ENCODE peak calls at places on chromosomes 1 and 21, in five cellular contexts. Q, U, A, V and P are unnamed samples.

GRCh38 chr1:244326757-244327156 is 125.0 kb downstream of the ADSS2 start:
- DNase-seq in U (no peak), V (no peak), Q (no peak), A (no peak), P (no peak)

GRCh38 chr1:243968413-243968812 is 82.7 kb upstream of the ZBTB18 start:
- DNase-seq in V (no peak), U (no peak), Q (no peak), A (no peak), P (no peak)

GRCh38 chr1:247204177-247204647 is 32.4 kb upstream of the ZNF124 start:
- DNase-seq in U (no peak), V (no peak), A (no peak), Q (no peak), P (no peak)

GRCh38 chr1:232226197-232226681 is 403.7 kb downstream of the SIPA1L2 start:
- DNase-seq in V (peak), U (no peak), Q (peak), A (no peak), P (no peak)

GRCh38 chr1:2143814-2144500 is 50.6 kb downstream of the FAAP20 start:
- DNase-seq in V (no peak), Q (no peak), U (no peak), A (no peak), P (no peak)

GRCh38 chr21:45386728-45387371 is 18.1 kb upstream of the COL18A1 start:
- DNase-seq in V (peak), U (no peak), A (peak), Q (no peak), P (no peak)

GRCh38 chr1:174242856-174243255 is 83.5 kb downstream of the RABGAP1L start:
- DNase-seq in V (no peak), A (no peak), U (no peak), Q (no peak), P (no peak)

GRCh38 chr1:112268408-112268807 is 127.6 kb upstream of the CTTNBP2NL start:
- DNase-seq in Q (no peak), V (no peak), U (no peak), A (no peak), P (no peak)

GRCh38 chr1:32540589-32540988 is 1.4 kb downstream of the ZBTB8A start:
- DNase-seq in A (peak), V (no peak), U (no peak), Q (no peak), P (no peak)

GRCh38 chr1:154342132-154342531 is 16.8 kb downstream of the ATP8B2 start:
- DNase-seq in V (no peak), A (no peak), Q (no peak), U (no peak), P (no peak)

GRCh38 chr21:33859373-33860102 is 56.1 kb downstream of the ATP5PO start:
- DNase-seq in U (no peak), Q (no peak), V (no peak), A (no peak), P (no peak)

GRCh38 chr1:173531069-173531693 is 54.0 kb downstream of the PRDX6 start:
- DNase-seq in A (no peak), V (no peak), Q (no peak), U (no peak), P (no peak)

GRCh38 chr1:41862411-41863221 is 56.1 kb downstream of the HIVEP3 start:
- DNase-seq in Q (peak), U (no peak), A (peak), V (no peak), P (no peak)

GRCh38 chr1:160997323-160998038 is 23.5 kb downstream of the F11R start:
- DNase-seq in Q (no peak), V (peak), U (no peak), A (peak), P (no peak)

GRCh38 chr1:46757256-46757955 is 38.5 kb upstream of the EFCAB14 start:
- DNase-seq in A (no peak), U (no peak), Q (peak), V (no peak), P (no peak)

GRCh38 chr1:211944733-211945500 is 90.4 kb downstream of the INTS7 start:
- DNase-seq in Q (peak), U (no peak), A (no peak), V (no peak), P (no peak)

GRCh38 chr1:39387452-39387851 is 104.0 kb upstream of the BMP8A start:
- DNase-seq in V (peak), A (peak), Q (no peak), U (no peak), P (no peak)

GRCh38 chr1:208782186-208782585 is 538.0 kb upstream of the PLXNA2 start:
- DNase-seq in U (no peak), Q (no peak), V (no peak), A (no peak), P (no peak)

GRCh38 chr21:42534901-42535378 is 21.3 kb downstream of the SLC37A1 start:
- DNase-seq in A (no peak), Q (no peak), V (no peak), U (no peak), P (no peak)

GRCh38 chr1:160618327-160618726 is 28.5 kb downstream of the SLAMF1 start:
- DNase-seq in A (no peak), V (no peak), U (no peak), Q (no peak), P (no peak)

GRCh38 chr1:178531897-178532296 is 19.0 kb downstream of the TEX35 start:
- DNase-seq in U (no peak), A (no peak), V (no peak), Q (no peak), P (no peak)

GRCh38 chr1:97877307-97877706 is 43.5 kb downstream of the DPYD start:
- DNase-seq in Q (no peak), U (no peak), A (no peak), V (no peak), P (no peak)

GRCh38 chr1:43071241-43071640 is 100.8 kb downstream of the EBNA1BP2 start:
- DNase-seq in A (no peak), U (no peak), V (no peak), Q (no peak), P (no peak)

GRCh38 chr21:28538987-28539622 is 453.6 kb downstream of the LTN1 start:
- DNase-seq in V (no peak), Q (no peak), U (no peak), A (no peak), P (no peak)

GRCh38 chr1:81174052-81174451 is 626.7 kb upstream of the ADGRL2 start:
- DNase-seq in A (no peak), Q (no peak), U (no peak), V (no peak), P (no peak)

GRCh38 chr1:81172483-81172882 is 628.3 kb upstream of the ADGRL2 start:
- DNase-seq in U (no peak), A (no peak), V (no peak), Q (no peak), P (no peak)

GRCh38 chr1:81179239-81179638 is 621.5 kb upstream of the ADGRL2 start:
- DNase-seq in A (no peak), V (peak), Q (peak), U (no peak), P (no peak)

GRCh38 chr1:81170721-81171120 is 630.0 kb upstream of the ADGRL2 start:
- DNase-seq in Q (no peak), A (no peak), V (no peak), U (no peak), P (no peak)

GRCh38 chr1:81174811-81175476 is 625.8 kb upstream of the ADGRL2 start:
- DNase-seq in A (no peak), V (no peak), Q (peak), U (no peak), P (no peak)
- TF ChIP-seq CTCF in A (no peak), V (no peak), Q (no peak), U (no peak), P (no peak)

DNA sequence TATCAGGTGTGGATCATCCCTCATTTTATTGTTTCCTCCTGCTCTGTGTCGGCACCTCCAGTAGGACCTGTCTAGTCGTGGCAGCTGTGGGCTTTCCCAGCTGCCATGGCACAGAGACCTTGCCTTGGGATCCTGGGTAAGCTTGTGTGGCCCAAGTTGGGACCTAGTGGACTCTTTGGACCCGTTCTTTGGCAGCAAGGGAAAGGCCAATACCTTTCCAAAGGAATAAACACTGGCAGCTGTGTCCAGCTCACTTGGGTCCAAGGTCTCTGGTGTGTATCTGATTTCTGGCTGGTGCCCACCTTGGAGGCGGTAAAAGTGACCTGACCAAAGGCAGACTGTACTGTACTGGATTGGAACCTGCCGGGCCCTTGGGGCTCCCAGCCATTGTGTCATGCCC is 21.8 kb downstream of the DIP2A start:
- DNase-seq in U (no peak), Q (no peak), V (no peak), A (no peak), P (no peak)
- TF ChIP-seq CTCF in U (no peak), Q (no peak), V (no peak), A (no peak), P (no peak)

GRCh38 chr1:234689236-234689635 is 79.3 kb upstream of the IRF2BP2 start:
- DNase-seq in A (no peak), Q (no peak), V (no peak), U (no peak), P (no peak)

GRCh38 chr1:234687011-234687410 is 77.0 kb upstream of the IRF2BP2 start:
- DNase-seq in V (no peak), U (no peak), Q (no peak), A (no peak), P (no peak)

GRCh38 chr1:234694661-234695060 is 84.7 kb upstream of the IRF2BP2 start:
- DNase-seq in A (no peak), Q (no peak), V (no peak), U (no peak), P (no peak)

GRCh38 chr1:234692961-234693360 is 83.0 kb upstream of the IRF2BP2 start:
- DNase-seq in A (no peak), Q (no peak), U (no peak), V (no peak), P (no peak)

DNA sequence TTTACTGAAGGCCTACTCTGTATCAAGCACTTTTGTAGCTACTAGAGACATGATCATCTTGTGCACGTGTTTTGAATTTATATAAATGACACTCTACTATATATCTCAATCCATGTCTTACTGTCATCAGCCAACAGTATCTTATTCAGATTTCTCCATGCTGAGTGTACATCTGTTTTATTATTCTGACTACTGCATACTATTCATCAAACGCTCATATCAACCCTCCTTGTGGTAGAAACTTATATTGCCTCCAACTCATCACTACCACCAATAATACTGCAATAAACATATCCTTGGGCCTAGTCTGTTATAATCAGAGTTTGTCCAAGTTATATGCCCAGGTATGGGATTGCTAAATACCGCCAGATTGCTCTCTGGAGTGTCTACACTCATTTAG is 81.6 kb upstream of the IRF2BP2 start:
- DNase-seq in V (no peak), Q (no peak), A (no peak), U (no peak), P (no peak)
- TF ChIP-seq CTCF in V (peak), Q (no peak), A (peak), U (no peak), P (no peak)

DNA sequence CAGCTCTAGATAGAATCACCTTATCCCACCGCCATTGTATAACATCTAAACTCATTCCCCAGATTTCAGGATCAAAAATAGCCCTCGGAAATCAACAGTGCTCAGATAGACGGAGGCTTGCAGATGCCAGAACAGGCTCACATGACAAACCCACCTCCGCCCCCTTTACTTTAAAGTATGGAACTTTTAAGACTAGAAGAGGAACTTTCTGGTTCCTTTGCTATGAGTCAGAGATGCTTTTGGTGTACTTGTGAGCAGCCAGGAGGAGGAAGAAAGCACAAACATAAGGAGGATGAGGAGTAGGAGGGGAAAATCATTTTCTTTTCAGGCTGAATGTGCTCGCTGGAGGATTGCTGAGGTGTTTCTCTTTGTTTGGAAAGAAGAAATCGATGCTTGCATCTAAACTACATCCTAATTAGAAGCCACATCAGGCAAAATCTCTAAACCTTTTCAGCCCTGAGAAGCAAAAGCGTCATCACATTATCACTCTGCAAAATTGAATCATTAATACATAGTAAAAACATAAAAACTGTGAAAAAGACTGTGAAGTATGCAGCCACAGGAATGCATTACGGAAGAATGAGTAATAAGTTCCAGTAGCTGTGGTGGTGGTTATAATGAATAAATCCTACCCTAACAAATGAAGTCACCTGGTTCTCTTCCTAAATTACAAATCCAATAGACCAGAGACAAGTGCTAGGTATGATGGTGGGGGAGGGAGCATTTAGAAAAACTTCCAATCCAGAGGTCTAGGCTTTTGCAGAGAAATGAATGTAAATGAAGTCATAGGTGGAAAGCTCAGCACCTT is 251.3 kb downstream of the KCNH1 start:
- DNase-seq in U (no peak), V (no peak), A (no peak), Q (peak), P (no peak)
- TF ChIP-seq CTCF in U (no peak), V (no peak), A (no peak), Q (no peak), P (no peak)

DNA sequence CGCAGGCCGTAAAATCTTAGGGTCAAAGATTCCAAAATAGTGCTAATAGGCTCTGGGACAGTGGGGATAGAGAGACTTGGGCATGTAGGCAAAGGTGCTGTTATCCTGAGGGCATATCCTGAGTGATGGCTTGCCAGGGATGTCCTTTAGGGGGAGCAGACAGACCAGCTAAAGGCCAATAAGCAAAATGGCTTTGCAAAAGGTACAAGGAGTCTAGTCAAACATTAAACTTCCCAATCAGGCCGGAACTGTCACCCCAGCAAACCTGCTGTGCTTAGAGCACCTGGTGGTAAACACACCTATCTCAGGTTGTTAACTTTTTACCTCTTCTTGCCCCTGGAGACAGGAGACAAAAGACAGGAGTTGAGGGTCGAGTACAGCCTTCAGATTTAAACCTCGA is 49.1 kb downstream of the TRABD2B start:
- DNase-seq in Q (no peak), V (no peak), A (no peak), U (no peak), P (no peak)
- TF ChIP-seq CTCF in Q (peak), V (peak), A (peak), U (peak), P (peak)

GRCh38 chr21:21295303-21295702 is 297.1 kb downstream of the NCAM2 start:
- DNase-seq in U (no peak), A (peak), Q (no peak), V (no peak), P (no peak)
- TF ChIP-seq CTCF in U (no peak), A (peak), Q (no peak), V (no peak), P (no peak)

DNA sequence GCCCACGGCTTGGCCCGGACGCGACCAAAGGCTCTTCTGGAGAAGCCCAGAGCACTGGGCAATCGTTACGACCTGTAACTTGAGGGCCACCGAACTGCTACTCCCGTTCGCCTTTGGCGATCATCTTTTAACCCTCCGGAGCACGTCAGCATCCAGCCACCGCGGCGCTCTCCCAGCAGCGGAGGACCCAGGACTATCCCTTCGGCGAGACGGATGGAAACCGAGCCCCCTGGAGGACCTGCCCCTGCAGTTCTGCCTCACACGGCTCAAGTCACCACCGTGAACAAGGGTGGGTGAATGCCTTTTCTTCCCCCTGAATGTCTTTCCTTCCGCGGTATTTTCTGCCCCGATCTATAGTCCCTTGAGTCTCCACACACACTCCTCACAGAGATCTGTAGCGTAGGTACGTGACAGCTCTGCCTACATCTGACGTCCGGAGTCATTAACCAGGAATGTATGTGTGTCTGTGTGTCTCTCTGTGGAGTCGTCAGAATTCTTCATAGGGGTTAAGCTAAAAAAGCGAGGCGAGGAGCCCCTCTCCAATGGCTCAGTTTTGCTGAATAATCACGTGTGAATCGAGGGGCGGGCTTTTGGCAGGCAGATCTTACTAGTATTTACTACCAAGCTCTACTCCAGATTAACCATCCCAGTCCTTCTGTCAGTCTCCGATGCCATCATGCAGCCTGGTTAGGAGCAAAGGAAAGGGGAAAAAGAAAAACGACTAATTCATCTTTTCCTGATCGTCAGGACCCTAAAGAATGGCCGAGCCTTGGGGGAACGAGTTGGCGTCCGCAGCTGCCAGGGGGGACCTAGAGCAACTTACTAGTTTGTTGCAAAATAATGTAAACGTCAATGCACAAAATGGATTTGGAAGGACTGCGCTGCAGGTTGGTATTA is at the start of gene CDKN2C:
- DNase-seq in A (peak), Q (no peak), V (peak), U (peak), P (no peak)
- TF ChIP-seq CTCF in A (peak), Q (no peak), V (no peak), U (no peak), P (peak)